ENCODE peak calls at places on chromosome 11, in five cellular contexts. O, J, D, M and X are unnamed samples.

GRCh38 chr11:122852071-122852831 is 14.0 kb downstream of the CRTAM start:
- DNase-seq in O (peak), J (no peak), D (peak), M (no peak), X (no peak)

GRCh38 chr11:33227578-33228261 is 29.5 kb upstream of the HIPK3 start:
- DNase-seq in O (no peak), J (no peak), D (no peak), M (no peak), X (no peak)

GRCh38 chr11:117862019-117862725 is 14.3 kb downstream of the FXYD6 start:
- DNase-seq in O (no peak), J (peak), D (no peak), M (no peak), X (no peak)

GRCh38 chr11:70493891-70494290 is 95.6 kb downstream of the CTTN start:
- DNase-seq in O (no peak), J (no peak), D (no peak), M (no peak), X (no peak)

GRCh38 chr11:126410649-126411048 is 55.2 kb downstream of the ST3GAL4 start:
- DNase-seq in O (no peak), J (peak), D (no peak), M (no peak), X (no peak)

GRCh38 chr11:44316388-44317240 is 6.7 kb upstream of the ALX4 start:
- DNase-seq in O (no peak), J (no peak), D (no peak), M (no peak), X (no peak)

GRCh38 chr11:101470881-101471535 is 112.8 kb downstream of the TRPC6 start:
- DNase-seq in O (no peak), J (no peak), D (no peak), M (no peak), X (no peak)

GRCh38 chr11:117928818-117929567 is at the start of gene TMPRSS13:
- DNase-seq in O (no peak), J (no peak), D (no peak), M (no peak), X (no peak)

GRCh38 chr11:128848815-128849455 is 18.2 kb downstream of the KCNJ1 start:
- DNase-seq in O (no peak), J (peak), D (peak), M (peak), X (no peak)

GRCh38 chr11:67556244-67556643 is 27.4 kb upstream of the GSTP1 start:
- DNase-seq in O (no peak), J (no peak), D (no peak), M (no peak), X (no peak)